ENCODE peak calls at places on chromosomes 7 and 10, in seven cellular contexts. One of them, this sample, is unnamed.

GRCh38 chr10:131727612-131728011 is 173.2 kb upstream of the PPP2R2D start:
- DNase-seq in CD4-positive, alpha-beta memory T cell: no peak
- DNase-seq in NCI-H1092 treated with DMSO at 0.1 percent for 48 hours: no peak
- DNase-seq in heart left ventricle: no peak
- DNase-seq in skeletal muscle cell: no peak
- DNase-seq in astrocyte of the spinal cord: no peak
- DNase-seq in stromal cell of bone marrow: no peak
- DNase-seq in this sample: no peak

GRCh38 chr7:25118048-25118753 is 6.9 kb downstream of the CYCS start:
- DNase-seq in CD4-positive, alpha-beta memory T cell: no peak
- DNase-seq in NCI-H1092 treated with DMSO at 0.1 percent for 48 hours: no peak
- DNase-seq in heart left ventricle: no peak
- DNase-seq in skeletal muscle cell: no peak
- DNase-seq in astrocyte of the spinal cord: no peak
- DNase-seq in stromal cell of bone marrow: no peak
- DNase-seq in this sample: no peak

GRCh38 chr7:134535272-134535918 is 8.0 kb downstream of the AKR1B10 start:
- DNase-seq in CD4-positive, alpha-beta memory T cell: no peak
- DNase-seq in NCI-H1092 treated with DMSO at 0.1 percent for 48 hours: no peak
- DNase-seq in heart left ventricle: no peak
- DNase-seq in skeletal muscle cell: no peak
- DNase-seq in astrocyte of the spinal cord: no peak
- DNase-seq in stromal cell of bone marrow: no peak
- DNase-seq in this sample: no peak

GRCh38 chr10:130531312-130531711 is 395.1 kb downstream of the GLRX3 start:
- DNase-seq in CD4-positive, alpha-beta memory T cell: no peak
- DNase-seq in NCI-H1092 treated with DMSO at 0.1 percent for 48 hours: no peak
- DNase-seq in heart left ventricle: no peak
- DNase-seq in skeletal muscle cell: no peak
- DNase-seq in astrocyte of the spinal cord: no peak
- DNase-seq in stromal cell of bone marrow: no peak
- DNase-seq in this sample: no peak

GRCh38 chr7:70408477-70408876 is 723.5 kb upstream of the GALNT17 start:
- DNase-seq in CD4-positive, alpha-beta memory T cell: no peak
- DNase-seq in NCI-H1092 treated with DMSO at 0.1 percent for 48 hours: no peak
- DNase-seq in heart left ventricle: no peak
- DNase-seq in skeletal muscle cell: no peak
- DNase-seq in astrocyte of the spinal cord: no peak
- DNase-seq in stromal cell of bone marrow: no peak
- DNase-seq in this sample: no peak

GRCh38 chr7:121046893-121047468 is 58.5 kb downstream of the CPED1 start:
- DNase-seq in CD4-positive, alpha-beta memory T cell: no peak
- DNase-seq in NCI-H1092 treated with DMSO at 0.1 percent for 48 hours: no peak
- DNase-seq in heart left ventricle: no peak
- DNase-seq in skeletal muscle cell: no peak
- DNase-seq in astrocyte of the spinal cord: no peak
- DNase-seq in stromal cell of bone marrow: no peak
- DNase-seq in this sample: no peak

GRCh38 chr10:116848912-116849270 is 408 bp upstream of the ENO4 start:
- DNase-seq in CD4-positive, alpha-beta memory T cell: no peak
- DNase-seq in NCI-H1092 treated with DMSO at 0.1 percent for 48 hours: no peak
- DNase-seq in heart left ventricle: no peak
- DNase-seq in skeletal muscle cell: no peak
- DNase-seq in astrocyte of the spinal cord: no peak
- DNase-seq in stromal cell of bone marrow: no peak
- DNase-seq in this sample: no peak

GRCh38 chr10:130891066-130891465 is 420.5 kb downstream of the TCERG1L start:
- DNase-seq in CD4-positive, alpha-beta memory T cell: no peak
- DNase-seq in NCI-H1092 treated with DMSO at 0.1 percent for 48 hours: no peak
- DNase-seq in heart left ventricle: no peak
- DNase-seq in skeletal muscle cell: no peak
- DNase-seq in astrocyte of the spinal cord: no peak
- DNase-seq in stromal cell of bone marrow: no peak
- DNase-seq in this sample: no peak

GRCh38 chr7:134618756-134619530 is 27.7 kb upstream of the BPGM start:
- DNase-seq in CD4-positive, alpha-beta memory T cell: no peak
- DNase-seq in NCI-H1092 treated with DMSO at 0.1 percent for 48 hours: no peak
- DNase-seq in heart left ventricle: no peak
- DNase-seq in skeletal muscle cell: peak
- DNase-seq in astrocyte of the spinal cord: peak
- DNase-seq in stromal cell of bone marrow: peak
- DNase-seq in this sample: no peak

GRCh38 chr10:48649349-48649944 is 35.2 kb upstream of the WDFY4 start:
- DNase-seq in CD4-positive, alpha-beta memory T cell: no peak
- DNase-seq in NCI-H1092 treated with DMSO at 0.1 percent for 48 hours: no peak
- DNase-seq in heart left ventricle: no peak
- DNase-seq in skeletal muscle cell: no peak
- DNase-seq in astrocyte of the spinal cord: no peak
- DNase-seq in stromal cell of bone marrow: no peak
- DNase-seq in this sample: no peak

GRCh38 chr7:128872394-128872824 is 9.8 kb downstream of the ATP6V1F start:
- DNase-seq in CD4-positive, alpha-beta memory T cell: no peak
- DNase-seq in NCI-H1092 treated with DMSO at 0.1 percent for 48 hours: no peak
- DNase-seq in heart left ventricle: no peak
- DNase-seq in skeletal muscle cell: no peak
- DNase-seq in astrocyte of the spinal cord: no peak
- DNase-seq in stromal cell of bone marrow: no peak
- DNase-seq in this sample: no peak

GRCh38 chr7:38057829-38058228 is 120.2 kb upstream of the STARD3NL start:
- DNase-seq in CD4-positive, alpha-beta memory T cell: no peak
- DNase-seq in NCI-H1092 treated with DMSO at 0.1 percent for 48 hours: no peak
- DNase-seq in heart left ventricle: no peak
- DNase-seq in skeletal muscle cell: no peak
- DNase-seq in astrocyte of the spinal cord: peak
- DNase-seq in stromal cell of bone marrow: no peak
- DNase-seq in this sample: no peak

GRCh38 chr10:14215601-14216000 is 115.1 kb downstream of the FRMD4A start:
- DNase-seq in CD4-positive, alpha-beta memory T cell: no peak
- DNase-seq in NCI-H1092 treated with DMSO at 0.1 percent for 48 hours: no peak
- DNase-seq in heart left ventricle: no peak
- DNase-seq in skeletal muscle cell: no peak
- DNase-seq in astrocyte of the spinal cord: no peak
- DNase-seq in stromal cell of bone marrow: no peak
- DNase-seq in this sample: no peak

GRCh38 chr7:131546583-131547111 is 9.8 kb downstream of the PODXL start:
- DNase-seq in CD4-positive, alpha-beta memory T cell: peak
- DNase-seq in NCI-H1092 treated with DMSO at 0.1 percent for 48 hours: peak
- DNase-seq in heart left ventricle: no peak
- DNase-seq in skeletal muscle cell: no peak
- DNase-seq in astrocyte of the spinal cord: no peak
- DNase-seq in stromal cell of bone marrow: no peak
- DNase-seq in this sample: no peak

GRCh38 chr7:4729266-4729665 is 46.2 kb upstream of the AP5Z1 start:
- DNase-seq in CD4-positive, alpha-beta memory T cell: no peak
- DNase-seq in NCI-H1092 treated with DMSO at 0.1 percent for 48 hours: no peak
- DNase-seq in heart left ventricle: no peak
- DNase-seq in skeletal muscle cell: no peak
- DNase-seq in astrocyte of the spinal cord: no peak
- DNase-seq in stromal cell of bone marrow: no peak
- DNase-seq in this sample: no peak

GRCh38 chr10:31320179-31320597 is 1.2 kb downstream of the ZEB1 start:
- DNase-seq in CD4-positive, alpha-beta memory T cell: peak
- DNase-seq in NCI-H1092 treated with DMSO at 0.1 percent for 48 hours: no peak
- DNase-seq in heart left ventricle: peak
- DNase-seq in skeletal muscle cell: no peak
- DNase-seq in astrocyte of the spinal cord: peak
- DNase-seq in stromal cell of bone marrow: no peak
- DNase-seq in this sample: no peak

This sample was measured in AG04450.